ENCODE peak calls at places on chromosomes 7 and 10, in seven cellular contexts. G is HepG2, U is Panc1, N is stomach, P is HCT116, T is sigmoid colon, W is K562. J is an unnamed sample. For H3K9me3, the result is how much of the 10 kb centered on the place peaks cover.

GRCh38 chr7:45221266-45221665 is 63.7 kb downstream of the RAMP3 start:
- DNase-seq in G (no peak), U (no peak), N (no peak), P (no peak), T (no peak), W (no peak), J (no peak)

GRCh38 chr7:129363-130221 is 62.8 kb upstream of the FAM20C start:
- DNase-seq in G (no peak), U (no peak), N (no peak), P (no peak), T (no peak), W (no peak), J (no peak)

GRCh38 chr10:23694446-23694920 is 255.6 kb downstream of the OTUD1 start:
- DNase-seq in G (no peak), U (no peak), N (no peak), P (no peak), T (no peak), W (no peak), J (no peak)

GRCh38 chr7:150450491-150450992 is at the start of gene GIMAP8:
- DNase-seq in G (no peak), U (no peak), N (peak), P (no peak), T (peak), W (peak), J (peak)

GRCh38 chr7:42347616-42348015 is 110.6 kb upstream of the GLI3 start:
- DNase-seq in G (no peak), U (no peak), N (no peak), P (no peak), T (no peak), W (no peak), J (no peak)

GRCh38 chr7:65746398-65746669 is 126.5 kb upstream of the VKORC1L1 start:
- DNase-seq in G (no peak), U (no peak), N (no peak), P (no peak), T (no peak), W (no peak), J (no peak)

GRCh38 chr7:128812514-128813168 is 17.6 kb upstream of the FLNC start:
- DNase-seq in G (no peak), U (no peak), N (peak), P (no peak), T (no peak), W (peak), J (no peak)

GRCh38 chr10:12279281-12279680 is 70.1 kb upstream of the CAMK1D start:
- DNase-seq in G (no peak), U (no peak), N (no peak), P (no peak), T (no peak), W (no peak), J (no peak)

GRCh38 chr7:128033246-128033645 is 2.0 kb upstream of the LRRC4 start:
- DNase-seq in G (no peak), U (no peak), N (no peak), P (no peak), T (no peak), W (no peak), J (no peak)

GRCh38 chr10:133532871-133533270 is 5.7 kb downstream of the CYP2E1 start:
- DNase-seq in G (no peak), U (no peak), N (no peak), P (no peak), T (no peak), W (no peak), J (no peak)
- H3K9me3 ChIP-seq in G (under half), U (under half), N (under half), P (under half), T (under half), W (under half), J (under half)

DNA sequence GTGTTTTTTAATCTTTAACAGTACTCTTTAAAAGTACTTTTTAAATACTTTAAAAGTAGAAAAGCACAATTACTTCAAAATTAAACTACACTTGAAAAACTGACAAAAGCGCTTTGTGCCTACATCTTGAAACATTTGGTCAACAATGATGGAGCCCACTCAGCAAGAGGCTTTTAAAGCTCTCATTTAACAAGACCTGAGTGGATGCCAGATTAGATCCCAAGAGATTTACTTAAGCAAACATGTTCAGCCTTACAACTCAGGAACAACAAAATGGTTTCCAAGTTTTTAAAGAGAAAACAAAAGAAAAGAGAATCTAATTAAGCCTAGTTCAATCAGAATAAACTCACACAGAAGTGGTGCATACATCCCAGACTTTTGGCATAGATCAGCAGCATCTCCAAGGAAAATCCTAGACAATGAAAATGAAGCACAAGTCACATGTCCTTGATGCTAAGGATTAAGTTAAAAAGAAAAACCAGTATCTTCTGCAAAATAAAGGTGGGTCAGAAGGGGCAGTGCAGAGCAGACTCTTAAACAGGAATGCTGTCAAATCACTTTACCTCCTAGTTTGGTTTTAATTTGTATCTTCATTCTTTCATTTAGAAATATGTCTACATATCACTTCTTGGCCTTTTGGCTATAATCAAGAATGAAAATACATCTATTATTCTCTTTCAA is 26.2 kb downstream of the HIBADH start:
- DNase-seq in G (no peak), U (no peak), N (no peak), P (no peak), T (no peak), W (no peak), J (no peak)
- TF ChIP-seq CTCF in G (no peak), U (peak), N (no peak), P (no peak), T (no peak), W (peak), J (no peak)

GRCh38 chr10:27252267-27253000 is 11.8 kb upstream of the ACBD5 start:
- DNase-seq in G (no peak), U (no peak), N (peak), P (no peak), T (no peak), W (peak), J (peak)
- TF ChIP-seq POLR2AphosphoS5 in G (no peak), U (peak), N (no peak), P (peak), T (peak), W (peak), J (peak)

GRCh38 chr10:130282492-130283233 is 146.5 kb downstream of the GLRX3 start:
- DNase-seq in G (no peak), U (no peak), N (no peak), P (no peak), T (no peak), W (no peak), J (no peak)

DNA sequence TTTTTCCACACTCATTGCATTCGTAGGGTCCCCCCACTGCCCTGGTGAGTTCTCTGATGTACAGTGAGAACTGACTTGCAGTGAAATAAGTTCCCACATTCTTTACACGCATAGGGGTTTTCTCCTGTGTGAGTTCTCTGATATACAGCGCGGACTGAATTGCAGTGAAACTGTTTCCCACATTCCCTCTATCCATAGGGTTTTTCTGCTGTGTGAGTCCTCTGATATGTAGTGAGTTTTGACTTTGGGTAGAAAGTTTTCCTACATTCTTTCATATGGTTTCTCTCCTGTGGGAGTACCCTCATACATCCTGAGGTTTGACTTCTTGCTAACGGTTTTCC is 147.0 kb downstream of the GLRX3 start:
- DNase-seq in G (no peak), U (no peak), N (no peak), P (no peak), T (no peak), W (no peak), J (no peak)
- H3K9me3 ChIP-seq in G (half or more), U (half or more), N (half or more), P (under half), T (under half), W (under half), J (half or more)

GRCh38 chr7:31648288-31648687 is 38.7 kb upstream of the PPP1R17 start:
- DNase-seq in G (peak), U (no peak), N (no peak), P (no peak), T (no peak), W (no peak), J (no peak)
- TF ChIP-seq CTCF in G (no peak), U (peak), N (no peak), P (peak), T (no peak), W (no peak), J (no peak)

GRCh38 chr10:95834375-95834774 is 73.4 kb upstream of the CC2D2B start:
- DNase-seq in G (no peak), U (no peak), N (no peak), P (no peak), T (no peak), W (no peak), J (no peak)
- TF ChIP-seq POLR2AphosphoS5 in G (no peak), U (no peak), N (no peak), P (no peak), T (no peak), W (no peak), J (no peak)

J was measured in upper lobe of left lung.